ENCODE peak calls at places on chromosomes 16 and 17, in four cellular contexts. V is endodermal cell, R is tibial artery, S is psoas muscle. O is an unnamed sample. For H3K4me1, the result is how much of the 10 kb centered on the place peaks cover.

GRCh38 chr17:43758086-43758485 is 505 bp downstream of the SOST start:
- DNase-seq in V (no peak), R (no peak), S (no peak), O (no peak)

GRCh38 chr16:69693916-69694315 is 32.4 kb downstream of the NQO1 start:
- DNase-seq in V (no peak), R (no peak), S (no peak), O (no peak)

GRCh38 chr16:86157616-86158247 is 258.8 kb downstream of the IRF8 start:
- DNase-seq in V (no peak), R (no peak), S (no peak), O (no peak)

GRCh38 chr17:69757794-69758430 is 317.1 kb upstream of the KCNJ16 start:
- DNase-seq in V (no peak), R (no peak), S (no peak), O (no peak)

GRCh38 chr17:4634981-4635380 is 6.5 kb downstream of the ALOX15 start:
- DNase-seq in V (no peak), R (no peak), S (no peak), O (no peak)

GRCh38 chr17:36813357-36813756 is 123.9 kb upstream of the LHX1 start:
- DNase-seq in V (peak), R (no peak), S (no peak), O (no peak)

GRCh38 chr16:64450170-64450569 is 671.7 kb downstream of the CDH11 start:
- DNase-seq in V (no peak), R (no peak), S (no peak), O (peak)

GRCh38 chr16:10027553-10027952 is 154.7 kb downstream of the GRIN2A start:
- DNase-seq in V (no peak), R (no peak), S (no peak), O (no peak)

GRCh38 chr16:56950881-56951771 is 10.6 kb upstream of the CETP start:
- DNase-seq in V (peak), R (peak), S (no peak), O (peak)

GRCh38 chr17:77373298-77374169 is 232.8 kb downstream of the SEC14L1 start:
- DNase-seq in V (peak), R (peak), S (peak), O (peak)

GRCh38 chr17:31830971-31831755 is 27.9 kb downstream of the COPRS start:
- DNase-seq in V (no peak), R (no peak), S (no peak), O (no peak)

GRCh38 chr17:78706271-78706915 is 75.7 kb downstream of the CYTH1 start:
- DNase-seq in V (peak), R (no peak), S (no peak), O (no peak)

GRCh38 chr16:23351360-23351759 is 49.3 kb downstream of the SCNN1B start:
- DNase-seq in V (no peak), R (no peak), S (no peak), O (no peak)

GRCh38 chr17:67390646-67391480 is 13.8 kb downstream of the PITPNC1 start:
- DNase-seq in V (no peak), R (peak), S (no peak), O (peak)

GRCh38 chr17:1484060-1484535 is 8.4 kb downstream of the MYO1C start:
- DNase-seq in V (no peak), R (no peak), S (no peak), O (peak)

GRCh38 chr17:2695961-2696760 is 15.4 kb downstream of the CLUH start:
- DNase-seq in V (peak), R (peak), S (no peak), O (peak)

GRCh38 chr17:42287305-42288077 is 807 bp upstream of the STAT5A start:
- DNase-seq in V (peak), R (peak), S (peak), O (peak)

GRCh38 chr17:50096758-50097157 is 1.6 kb downstream of the PDK2 start:
- DNase-seq in V (no peak), R (no peak), S (no peak), O (no peak)

GRCh38 chr17:50097455-50097854 is 2.3 kb downstream of the PDK2 start:
- DNase-seq in V (no peak), R (no peak), S (no peak), O (peak)

GRCh38 chr17:50098583-50098982 is 3.4 kb downstream of the PDK2 start:
- DNase-seq in V (no peak), R (no peak), S (no peak), O (peak)

GRCh38 chr17:50099003-50099402 is 3.9 kb downstream of the PDK2 start:
- DNase-seq in V (no peak), R (no peak), S (no peak), O (peak)

DNA sequence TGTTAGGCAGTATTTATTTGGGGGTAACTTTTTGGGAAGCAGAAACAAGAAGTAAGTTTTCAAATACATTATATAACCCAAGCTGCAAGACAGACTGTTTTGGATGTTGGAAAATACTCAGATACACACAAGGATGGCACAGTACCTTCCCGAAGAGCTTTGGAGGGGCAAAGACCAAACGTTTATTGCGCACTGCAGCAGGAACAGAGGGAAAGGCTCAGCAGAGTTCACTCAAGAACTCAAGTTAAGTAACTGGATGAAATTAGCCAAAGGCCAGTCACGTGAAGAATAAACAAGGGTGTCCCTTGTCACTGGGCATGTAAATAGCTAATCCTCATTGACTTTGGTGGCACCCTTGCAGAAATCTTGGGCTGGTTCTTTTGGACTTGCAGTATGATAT is 2.8 kb downstream of the PDK2 start:
- DNase-seq in V (no peak), R (no peak), S (no peak), O (no peak)
- H3K4me1 ChIP-seq in V (under half), R (under half), S (half or more), O (half or more)

GRCh38 chr16:79672524-79672923 is 72.0 kb upstream of the MAF start:
- DNase-seq in V (no peak), R (no peak), S (no peak), O (no peak)
- H3K4me3 ChIP-seq in V (no peak), R (no peak), S (no peak), O (no peak)

GRCh38 chr16:30005341-30006094 is 5.3 kb downstream of the DOC2A start:
- DNase-seq in V (peak), R (no peak), S (no peak), O (peak)

GRCh38 chr16:30004811-30005242 is 6.0 kb downstream of the DOC2A start:
- DNase-seq in V (no peak), R (no peak), S (no peak), O (no peak)

GRCh38 chr16:30002614-30003346 is 6.7 kb downstream of the INO80E start:
- DNase-seq in V (no peak), R (no peak), S (no peak), O (peak)

GRCh38 chr16:30004424-30004776 is 6.4 kb downstream of the DOC2A start:
- DNase-seq in V (no peak), R (no peak), S (no peak), O (no peak)

GRCh38 chr16:30003670-30004423 is 7.0 kb downstream of the DOC2A start:
- DNase-seq in V (no peak), R (no peak), S (no peak), O (no peak)
- H3K4me1 ChIP-seq in V (under half), R (under half), S (under half), O (under half)

GRCh38 chr17:28723159-28723835 is 2.7 kb downstream of the TLCD1 start:
- DNase-seq in V (no peak), R (no peak), S (no peak), O (peak)
- H3K4me3 ChIP-seq in V (peak), R (no peak), S (no peak), O (no peak)

DNA sequence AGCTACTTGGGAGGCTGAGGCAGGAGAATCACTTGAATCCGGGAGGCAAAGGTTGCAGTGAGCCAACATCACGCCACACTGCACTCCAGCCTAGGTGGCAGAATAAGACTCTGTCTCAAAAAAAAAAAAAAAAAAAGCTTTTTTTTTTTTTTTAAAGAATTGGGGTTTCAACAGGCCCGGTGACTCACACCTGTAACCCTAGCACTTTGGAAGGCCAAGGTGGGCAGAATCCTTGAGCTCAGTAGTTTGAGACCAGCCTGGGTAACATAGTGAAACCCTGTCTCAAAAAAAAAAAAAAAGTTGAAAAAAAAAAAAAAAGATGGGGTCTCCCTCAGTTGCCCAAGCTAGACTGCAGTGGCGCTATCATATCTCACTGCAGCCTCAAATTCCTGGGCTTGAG is 6.6 kb upstream of the HEXIM2 start:
- DNase-seq in V (no peak), R (no peak), S (no peak), O (no peak)
- H3K4me1 ChIP-seq in V (under half), R (under half), S (half or more), O (under half)

GRCh38 chr17:39772415-39772814 is 34.7 kb downstream of the GRB7 start:
- DNase-seq in V (peak), R (no peak), S (no peak), O (no peak)
- H3K4me3 ChIP-seq in V (no peak), R (no peak), S (no peak), O (no peak)

DNA sequence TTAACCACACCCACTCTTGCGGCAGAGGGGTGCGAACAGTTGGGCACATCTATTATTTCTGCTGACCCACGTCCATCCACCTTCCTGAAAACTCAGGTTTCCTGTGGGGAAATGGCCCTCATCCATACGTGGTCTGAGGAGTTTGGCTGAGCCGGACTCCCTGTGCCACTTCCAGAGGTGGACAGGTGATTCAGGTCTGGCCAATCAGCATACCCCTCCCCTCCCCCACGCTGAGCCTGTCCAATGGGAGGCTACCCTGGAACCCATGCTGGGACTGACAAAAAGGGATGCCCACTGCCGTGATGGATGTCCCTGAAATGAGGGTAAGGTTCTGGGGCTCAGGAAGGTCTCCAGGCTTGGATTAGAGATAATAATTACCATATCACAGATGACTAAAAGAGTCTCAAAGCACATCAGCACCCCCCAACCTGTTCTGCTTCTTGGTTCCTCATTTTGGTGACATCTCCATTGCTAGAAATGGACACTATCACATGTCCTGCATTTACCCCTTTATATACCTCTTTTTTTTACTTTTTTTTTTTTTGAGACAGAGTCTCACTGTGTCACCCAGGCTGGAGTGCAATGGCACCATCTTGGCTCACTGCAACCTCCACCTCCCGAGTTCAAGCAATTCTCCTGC is 5.3 kb upstream of the MAPK7 start:
- DNase-seq in V (peak), R (no peak), S (no peak), O (peak)
- H3K4me1 ChIP-seq in V (under half), R (under half), S (under half), O (under half)

DNA sequence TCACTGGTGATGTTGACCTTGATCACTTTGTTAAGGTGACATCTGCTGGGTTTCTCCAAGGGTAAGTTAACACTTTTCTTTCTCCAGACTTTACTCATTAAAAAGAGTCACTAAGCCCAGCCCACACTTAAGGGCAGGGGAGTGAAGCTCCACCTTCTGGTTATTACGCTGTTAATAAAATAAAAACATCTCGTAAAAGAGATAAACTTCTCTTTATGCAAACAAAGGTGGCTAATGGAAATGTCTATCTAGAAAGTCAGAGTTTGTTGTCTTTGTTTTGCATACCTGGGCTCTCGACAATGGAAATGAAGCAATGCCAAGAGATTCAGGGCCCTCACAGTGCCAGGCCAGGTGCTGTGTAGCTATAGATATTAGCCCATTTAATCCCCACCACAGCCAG is 134.4 kb downstream of the ZFHX3 start:
- DNase-seq in V (no peak), R (no peak), S (no peak), O (no peak)
- H3K4me3 ChIP-seq in V (no peak), R (no peak), S (no peak), O (no peak)

DNA sequence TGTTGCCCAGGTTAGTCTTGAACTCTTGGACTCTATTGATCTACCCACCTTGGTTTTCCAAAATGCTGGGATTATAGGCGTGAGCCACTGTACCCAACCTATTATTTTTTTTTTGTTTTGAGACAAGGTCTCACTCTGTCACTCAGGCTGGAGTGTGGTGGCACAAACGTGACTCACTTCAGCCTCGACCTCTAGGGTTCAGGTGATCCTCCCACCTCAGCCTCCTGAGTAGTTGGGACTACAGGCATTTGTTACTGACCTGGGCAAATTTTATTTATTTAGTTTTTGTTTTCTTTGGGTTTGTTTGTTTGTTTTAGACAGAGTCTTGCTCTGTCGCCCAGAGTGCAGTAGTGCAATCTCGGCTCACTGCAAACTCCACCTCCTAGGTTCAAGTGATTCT is 4.0 kb downstream of the SAT2 start:
- DNase-seq in V (no peak), R (no peak), S (no peak), O (no peak)
- H3K4me1 ChIP-seq in V (under half), R (under half), S (under half), O (under half)